ENCODE peak calls at places on chromosomes 11 and 22, in seven cellular contexts. L is aorta; J is lower lobe of right lung; D is heart left ventricle; Z is skeletal muscle cell; P is endodermal cell; V is CD4-positive, CD25-positive, alpha-beta regulatory T cell. U is an unnamed sample.

GRCh38 chr22:36455571-36456458 is 25.6 kb downstream of the TXN2 start:
- DNase-seq in J (no peak), V (no peak), Z (no peak), L (no peak), D (no peak), P (no peak), U (no peak)

GRCh38 chr11:11973361-11973800 is 35.0 kb downstream of the DKK3 start:
- DNase-seq in D (peak), V (no peak), P (peak), L (peak), Z (no peak), J (no peak), U (no peak)

GRCh38 chr22:43407591-43407990 is 4.2 kb upstream of the MPPED1 start:
- DNase-seq in L (no peak), J (peak), P (no peak), Z (no peak), D (no peak), V (no peak), U (no peak)

GRCh38 chr11:96130061-96130460 is 206.2 kb upstream of the MTMR2 start:
- DNase-seq in J (no peak), P (no peak), V (no peak), Z (no peak), D (no peak), L (no peak), U (no peak)

GRCh38 chr22:23997092-23997491 is 8.2 kb downstream of the GSTT4 start:
- DNase-seq in J (no peak), L (no peak), P (no peak), D (no peak), Z (no peak), V (no peak), U (no peak)

GRCh38 chr22:38193580-38193979 is 8.2 kb upstream of the MAFF start:
- DNase-seq in J (peak), Z (no peak), D (no peak), P (no peak), V (no peak), L (no peak), U (no peak)

GRCh38 chr11:117703209-117703608 is 93.8 kb downstream of the DSCAML1 start:
- DNase-seq in Z (no peak), P (peak), D (peak), L (no peak), V (no peak), J (no peak), U (no peak)

GRCh38 chr11:63142459-63142858 is 1.6 kb downstream of the SLC22A24 start:
- DNase-seq in P (no peak), L (no peak), V (no peak), J (no peak), Z (no peak), D (no peak), U (no peak)

DNA sequence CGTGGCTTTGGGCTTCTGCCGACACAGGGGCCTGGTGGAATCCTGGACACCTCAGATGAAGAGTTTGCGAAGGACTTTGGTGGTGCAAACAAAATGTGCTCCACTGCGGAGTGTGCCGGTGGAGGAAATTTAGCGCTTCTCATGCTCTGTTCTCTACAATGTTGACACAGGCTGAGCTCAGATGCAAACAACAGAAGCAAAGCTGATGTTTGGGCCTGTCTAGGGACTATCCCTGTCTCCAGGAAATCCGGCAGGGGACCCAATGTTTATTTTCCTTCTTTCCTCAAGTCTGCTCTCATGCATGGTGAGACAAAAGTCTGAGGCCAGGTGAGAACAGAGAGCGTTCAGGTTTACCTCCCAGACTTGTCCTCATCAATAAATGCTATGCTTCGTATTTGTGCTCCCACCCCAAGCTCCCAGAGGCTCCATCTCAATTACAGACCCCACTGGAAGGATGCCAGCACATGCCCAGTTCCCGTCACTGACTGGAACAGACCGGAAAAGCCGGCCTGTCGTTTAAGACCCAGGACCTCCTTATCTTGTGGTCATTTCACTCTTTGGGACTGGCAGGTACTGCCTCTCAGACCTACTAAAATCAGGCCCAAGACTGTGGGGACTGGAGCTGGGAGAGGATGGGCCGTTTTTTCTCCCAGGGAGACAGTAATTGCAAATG is 105.7 kb upstream of the B3GAT1 start:
- DNase-seq in Z (no peak), D (no peak), J (peak), V (no peak), P (peak), L (peak), U (no peak)
- H3K4me3 ChIP-seq in Z (no peak), D (no peak), J (no peak), V (no peak), P (no peak), L (no peak), U (no peak)

GRCh38 chr11:67117176-67117575 is 1.9 kb upstream of the KDM2A start:
- DNase-seq in D (no peak), P (no peak), J (no peak), Z (no peak), V (no peak), L (no peak), U (no peak)

GRCh38 chr11:67118801-67119576 is at the start of gene KDM2A:
- DNase-seq in L (peak), V (peak), D (peak), Z (peak), J (peak), P (peak), U (peak)

GRCh38 chr11:67118059-67118766 is 850 bp upstream of the KDM2A start:
- DNase-seq in L (peak), D (peak), Z (no peak), V (peak), J (peak), P (peak), U (peak)

GRCh38 chr11:67119577-67120391 is 721 bp downstream of the KDM2A start:
- DNase-seq in D (peak), L (peak), Z (no peak), P (peak), V (peak), J (peak), U (no peak)

DNA sequence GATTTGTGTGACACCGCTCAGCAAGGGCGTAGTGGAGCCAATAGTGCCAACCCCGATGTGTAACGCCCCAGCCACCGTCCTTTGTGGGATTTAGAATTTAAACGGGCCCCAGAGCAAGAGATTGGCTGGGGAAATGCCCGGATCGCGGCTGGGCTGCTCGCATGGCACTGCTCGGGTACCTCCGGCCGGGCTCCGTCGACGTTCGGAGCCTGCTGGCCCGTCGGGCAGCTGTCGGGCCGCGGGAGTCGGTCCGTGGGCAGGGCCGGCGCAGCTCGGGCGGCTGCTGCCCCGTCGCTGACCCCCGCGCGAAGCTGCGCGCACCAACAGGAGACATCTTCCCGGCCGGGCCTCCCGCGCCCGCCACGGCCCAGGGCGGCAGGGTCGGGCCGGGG is 1.4 kb upstream of the KDM2A start:
- DNase-seq in D (peak), L (peak), J (peak), V (peak), Z (no peak), P (peak), U (no peak)
- H3K4me3 ChIP-seq in D (peak), L (peak), J (peak), V (no peak), Z (no peak), P (peak), U (no peak)

DNA sequence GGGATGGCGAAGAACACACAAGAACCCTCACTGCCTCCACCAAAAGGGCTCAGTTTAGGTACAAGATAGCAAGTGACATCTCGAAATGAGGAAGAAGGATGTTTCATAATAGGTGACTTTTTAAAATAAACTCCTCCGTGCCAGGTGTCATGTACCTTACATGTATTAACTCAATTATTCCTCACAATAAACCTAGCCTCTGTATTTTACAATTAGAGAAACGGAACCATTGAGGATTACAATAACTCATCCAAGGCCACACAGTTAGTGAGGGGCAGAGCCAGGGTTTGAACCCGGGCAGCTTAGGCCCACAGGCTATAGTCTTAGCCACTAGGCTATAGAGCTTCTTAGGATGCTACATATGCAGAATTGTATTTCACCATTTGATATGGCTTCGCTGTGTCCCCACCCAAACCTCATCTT is 965 bp upstream of the PAMR1 start:
- DNase-seq in D (no peak), V (no peak), L (no peak), J (no peak), Z (no peak), P (peak), U (no peak)
- H3K4me3 ChIP-seq in D (no peak), V (no peak), L (no peak), J (no peak), Z (no peak), P (peak), U (no peak)

GRCh38 chr11:69044111-69045013 is 4.4 kb upstream of the TPCN2 start:
- DNase-seq in Z (peak), L (peak), V (peak), J (peak), D (peak), P (peak), U (peak)
- H3K4me3 ChIP-seq in Z (no peak), L (no peak), V (no peak), J (no peak), D (no peak), P (no peak), U (no peak)

GRCh38 chr11:94128746-94129504 is at the start of gene PANX1:
- DNase-seq in Z (no peak), D (peak), L (peak), P (peak), J (peak), V (peak), U (peak)

GRCh38 chr11:94129505-94130335 is 1.1 kb downstream of the PANX1 start:
- DNase-seq in P (peak), V (peak), Z (no peak), D (no peak), L (no peak), J (no peak), U (no peak)

GRCh38 chr11:94128171-94128745 is 383 bp upstream of the PANX1 start:
- DNase-seq in J (peak), L (peak), D (peak), V (no peak), Z (no peak), P (no peak), U (no peak)

GRCh38 chr11:94125408-94126120 is 3.1 kb upstream of the PANX1 start:
- DNase-seq in Z (no peak), V (no peak), P (no peak), L (no peak), J (no peak), D (no peak), U (no peak)

DNA sequence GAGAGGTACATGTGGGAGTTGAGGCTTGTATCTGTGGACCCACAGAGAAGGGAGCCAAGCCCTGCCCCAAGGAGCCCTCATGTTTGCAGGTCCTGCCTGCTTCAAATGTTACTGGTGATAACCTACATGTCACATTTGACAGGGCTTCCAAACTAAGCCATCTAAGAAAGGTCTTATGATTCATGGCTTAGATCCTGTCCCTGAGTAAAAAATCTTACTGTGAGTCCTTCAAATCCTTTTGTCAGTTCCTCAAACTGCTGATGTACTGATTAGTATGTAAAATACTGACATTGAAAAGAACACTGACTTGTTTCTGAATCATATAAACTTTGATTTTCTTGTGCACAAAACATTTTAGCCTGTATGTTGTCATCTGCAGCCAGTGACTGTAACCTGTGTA is 1.0 kb upstream of the PANX1 start:
- DNase-seq in P (no peak), D (no peak), L (no peak), Z (no peak), J (no peak), V (no peak), U (no peak)
- H3K4me3 ChIP-seq in P (peak), D (peak), L (peak), Z (peak), J (peak), V (peak), U (no peak)

GRCh38 chr11:2194877-2195755 is 23.5 kb upstream of the TH start:
- DNase-seq in V (peak), J (peak), Z (no peak), D (peak), L (no peak), P (peak), U (peak)
- H3K4me3 ChIP-seq in V (no peak), J (no peak), Z (no peak), D (no peak), L (no peak), P (no peak), U (no peak)